ENCODE peak calls at places on chromosomes 2 and 18, in eight cellular contexts. One of them, this sample, is unnamed.

GRCh38 chr2:36707050-36707449 is 10.5 kb downstream of the VIT start:
- DNase-seq in WERI-Rb-1: no peak
- DNase-seq in foreskin fibroblast: peak
- DNase-seq in AG10803: peak
- DNase-seq in suprapubic skin: no peak
- DNase-seq in IMR-90: peak
- DNase-seq in neural progenitor cell: no peak
- DNase-seq in right atrium auricular region: peak
- DNase-seq in this sample: no peak

GRCh38 chr18:36211612-36212065 is 24.3 kb downstream of the MOCOS start:
- DNase-seq in WERI-Rb-1: no peak
- DNase-seq in foreskin fibroblast: peak
- DNase-seq in AG10803: peak
- DNase-seq in suprapubic skin: no peak
- DNase-seq in IMR-90: peak
- DNase-seq in neural progenitor cell: no peak
- DNase-seq in right atrium auricular region: no peak
- DNase-seq in this sample: no peak

GRCh38 chr2:20614201-20615045 is 36.5 kb downstream of the HS1BP3 start:
- DNase-seq in WERI-Rb-1: peak
- DNase-seq in foreskin fibroblast: no peak
- DNase-seq in AG10803: peak
- DNase-seq in suprapubic skin: peak
- DNase-seq in IMR-90: no peak
- DNase-seq in neural progenitor cell: peak
- DNase-seq in right atrium auricular region: no peak
- DNase-seq in this sample: no peak

GRCh38 chr2:84187258-84187657 is 271.8 kb downstream of the SUCLG1 start:
- DNase-seq in WERI-Rb-1: no peak
- DNase-seq in foreskin fibroblast: no peak
- DNase-seq in AG10803: no peak
- DNase-seq in suprapubic skin: no peak
- DNase-seq in IMR-90: no peak
- DNase-seq in neural progenitor cell: peak
- DNase-seq in right atrium auricular region: no peak
- DNase-seq in this sample: no peak

GRCh38 chr2:231601356-231602229 is 8.9 kb downstream of the TEX44 start:
- DNase-seq in WERI-Rb-1: peak
- DNase-seq in foreskin fibroblast: peak
- DNase-seq in AG10803: peak
- DNase-seq in suprapubic skin: peak
- DNase-seq in IMR-90: peak
- DNase-seq in neural progenitor cell: peak
- DNase-seq in right atrium auricular region: peak
- DNase-seq in this sample: no peak

GRCh38 chr2:207166349-207167128 is 791 bp upstream of the KLF7 start:
- DNase-seq in WERI-Rb-1: peak
- DNase-seq in foreskin fibroblast: peak
- DNase-seq in AG10803: peak
- DNase-seq in suprapubic skin: peak
- DNase-seq in IMR-90: peak
- DNase-seq in neural progenitor cell: peak
- DNase-seq in right atrium auricular region: peak
- DNase-seq in this sample: no peak

GRCh38 chr2:24507511-24507910 is 16.5 kb downstream of the NCOA1 start:
- DNase-seq in WERI-Rb-1: no peak
- DNase-seq in foreskin fibroblast: no peak
- DNase-seq in AG10803: no peak
- DNase-seq in suprapubic skin: no peak
- DNase-seq in IMR-90: no peak
- DNase-seq in neural progenitor cell: no peak
- DNase-seq in right atrium auricular region: no peak
- DNase-seq in this sample: no peak

GRCh38 chr2:189370719-189371118 is 70.6 kb upstream of the WDR75 start:
- DNase-seq in WERI-Rb-1: no peak
- DNase-seq in foreskin fibroblast: peak
- DNase-seq in AG10803: peak
- DNase-seq in suprapubic skin: no peak
- DNase-seq in IMR-90: peak
- DNase-seq in neural progenitor cell: no peak
- DNase-seq in right atrium auricular region: no peak
- DNase-seq in this sample: no peak

GRCh38 chr2:161096336-161096735 is 63.9 kb upstream of the TANK start:
- DNase-seq in WERI-Rb-1: no peak
- DNase-seq in foreskin fibroblast: no peak
- DNase-seq in AG10803: peak
- DNase-seq in suprapubic skin: no peak
- DNase-seq in IMR-90: no peak
- DNase-seq in neural progenitor cell: peak
- DNase-seq in right atrium auricular region: no peak
- DNase-seq in this sample: no peak

GRCh38 chr2:196951973-196952372 is 25.5 kb upstream of the PGAP1 start:
- DNase-seq in WERI-Rb-1: no peak
- DNase-seq in foreskin fibroblast: no peak
- DNase-seq in AG10803: no peak
- DNase-seq in suprapubic skin: no peak
- DNase-seq in IMR-90: no peak
- DNase-seq in neural progenitor cell: no peak
- DNase-seq in right atrium auricular region: no peak
- DNase-seq in this sample: no peak

GRCh38 chr2:54665436-54665856 is 58.0 kb upstream of the EML6 start:
- DNase-seq in WERI-Rb-1: peak
- DNase-seq in foreskin fibroblast: peak
- DNase-seq in AG10803: peak
- DNase-seq in suprapubic skin: no peak
- DNase-seq in IMR-90: peak
- DNase-seq in neural progenitor cell: peak
- DNase-seq in right atrium auricular region: peak
- DNase-seq in this sample: no peak

GRCh38 chr2:7022956-7023467 is 105.8 kb downstream of the RNF144A start:
- DNase-seq in WERI-Rb-1: no peak
- DNase-seq in foreskin fibroblast: no peak
- DNase-seq in AG10803: no peak
- DNase-seq in suprapubic skin: no peak
- DNase-seq in IMR-90: no peak
- DNase-seq in neural progenitor cell: no peak
- DNase-seq in right atrium auricular region: no peak
- DNase-seq in this sample: no peak

GRCh38 chr18:66560092-66560491 is 43.8 kb downstream of the CDH19 start:
- DNase-seq in WERI-Rb-1: no peak
- DNase-seq in foreskin fibroblast: no peak
- DNase-seq in AG10803: no peak
- DNase-seq in suprapubic skin: no peak
- DNase-seq in IMR-90: no peak
- DNase-seq in neural progenitor cell: peak
- DNase-seq in right atrium auricular region: no peak
- DNase-seq in this sample: no peak

GRCh38 chr2:197286805-197287595 is 23.6 kb downstream of the ANKRD44 start:
- DNase-seq in WERI-Rb-1: no peak
- DNase-seq in foreskin fibroblast: peak
- DNase-seq in AG10803: peak
- DNase-seq in suprapubic skin: no peak
- DNase-seq in IMR-90: peak
- DNase-seq in neural progenitor cell: no peak
- DNase-seq in right atrium auricular region: peak
- DNase-seq in this sample: no peak

GRCh38 chr2:7191927-7192326 is 274.7 kb downstream of the RNF144A start:
- DNase-seq in WERI-Rb-1: no peak
- DNase-seq in foreskin fibroblast: peak
- DNase-seq in AG10803: peak
- DNase-seq in suprapubic skin: no peak
- DNase-seq in IMR-90: peak
- DNase-seq in neural progenitor cell: no peak
- DNase-seq in right atrium auricular region: no peak
- DNase-seq in this sample: no peak

GRCh38 chr2:181680937-181681811 is 857 bp upstream of the NEUROD1 start:
- DNase-seq in WERI-Rb-1: peak
- DNase-seq in foreskin fibroblast: no peak
- DNase-seq in AG10803: no peak
- DNase-seq in suprapubic skin: no peak
- DNase-seq in IMR-90: no peak
- DNase-seq in neural progenitor cell: no peak
- DNase-seq in right atrium auricular region: no peak
- DNase-seq in this sample: no peak

GRCh38 chr2:74198461-74199274 is at the start of gene MTHFD2:
- DNase-seq in WERI-Rb-1: peak
- DNase-seq in foreskin fibroblast: peak
- DNase-seq in AG10803: peak
- DNase-seq in suprapubic skin: peak
- DNase-seq in IMR-90: peak
- DNase-seq in neural progenitor cell: peak
- DNase-seq in right atrium auricular region: peak
- DNase-seq in this sample: no peak

GRCh38 chr2:238847432-238847801 is 468 bp upstream of the TWIST2 start:
- DNase-seq in WERI-Rb-1: no peak
- DNase-seq in foreskin fibroblast: no peak
- DNase-seq in AG10803: no peak
- DNase-seq in suprapubic skin: peak
- DNase-seq in IMR-90: no peak
- DNase-seq in neural progenitor cell: no peak
- DNase-seq in right atrium auricular region: no peak
- DNase-seq in this sample: no peak

GRCh38 chr2:110653861-110654260 is 24.0 kb downstream of the BUB1 start:
- DNase-seq in WERI-Rb-1: no peak
- DNase-seq in foreskin fibroblast: no peak
- DNase-seq in AG10803: no peak
- DNase-seq in suprapubic skin: no peak
- DNase-seq in IMR-90: no peak
- DNase-seq in neural progenitor cell: no peak
- DNase-seq in right atrium auricular region: no peak
- DNase-seq in this sample: no peak

GRCh38 chr2:82109418-82109817 is 1804.9 kb upstream of the LRRTM1 start:
- DNase-seq in WERI-Rb-1: no peak
- DNase-seq in foreskin fibroblast: no peak
- DNase-seq in AG10803: no peak
- DNase-seq in suprapubic skin: no peak
- DNase-seq in IMR-90: no peak
- DNase-seq in neural progenitor cell: no peak
- DNase-seq in right atrium auricular region: no peak
- DNase-seq in this sample: no peak

GRCh38 chr2:215427585-215427984 is 8.3 kb downstream of the FN1 start:
- DNase-seq in WERI-Rb-1: no peak
- DNase-seq in foreskin fibroblast: no peak
- DNase-seq in AG10803: peak
- DNase-seq in suprapubic skin: no peak
- DNase-seq in IMR-90: peak
- DNase-seq in neural progenitor cell: no peak
- DNase-seq in right atrium auricular region: no peak
- DNase-seq in this sample: no peak

GRCh38 chr18:77422974-77423373 is 173.3 kb downstream of the GALR1 start:
- DNase-seq in WERI-Rb-1: no peak
- DNase-seq in foreskin fibroblast: no peak
- DNase-seq in AG10803: no peak
- DNase-seq in suprapubic skin: no peak
- DNase-seq in IMR-90: no peak
- DNase-seq in neural progenitor cell: peak
- DNase-seq in right atrium auricular region: no peak
- DNase-seq in this sample: no peak
- TF ChIP-seq CTCF in WERI-Rb-1: peak
- TF ChIP-seq CTCF in foreskin fibroblast: no peak
- TF ChIP-seq CTCF in AG10803: no peak
- TF ChIP-seq CTCF in suprapubic skin: no peak
- TF ChIP-seq CTCF in IMR-90: no peak
- TF ChIP-seq CTCF in neural progenitor cell: peak
- TF ChIP-seq CTCF in right atrium auricular region: no peak
- TF ChIP-seq CTCF in this sample: no peak

GRCh38 chr18:7754258-7754657 is 187.1 kb downstream of the PTPRM start:
- DNase-seq in WERI-Rb-1: no peak
- DNase-seq in foreskin fibroblast: no peak
- DNase-seq in AG10803: no peak
- DNase-seq in suprapubic skin: no peak
- DNase-seq in IMR-90: peak
- DNase-seq in neural progenitor cell: no peak
- DNase-seq in right atrium auricular region: no peak
- DNase-seq in this sample: no peak
- H3K4me3 ChIP-seq in WERI-Rb-1: no peak
- H3K4me3 ChIP-seq in foreskin fibroblast: no peak
- H3K4me3 ChIP-seq in AG10803: no peak
- H3K4me3 ChIP-seq in suprapubic skin: no peak
- H3K4me3 ChIP-seq in IMR-90: no peak
- H3K4me3 ChIP-seq in neural progenitor cell: no peak
- H3K4me3 ChIP-seq in right atrium auricular region: no peak
- H3K4me3 ChIP-seq in this sample: no peak

DNA sequence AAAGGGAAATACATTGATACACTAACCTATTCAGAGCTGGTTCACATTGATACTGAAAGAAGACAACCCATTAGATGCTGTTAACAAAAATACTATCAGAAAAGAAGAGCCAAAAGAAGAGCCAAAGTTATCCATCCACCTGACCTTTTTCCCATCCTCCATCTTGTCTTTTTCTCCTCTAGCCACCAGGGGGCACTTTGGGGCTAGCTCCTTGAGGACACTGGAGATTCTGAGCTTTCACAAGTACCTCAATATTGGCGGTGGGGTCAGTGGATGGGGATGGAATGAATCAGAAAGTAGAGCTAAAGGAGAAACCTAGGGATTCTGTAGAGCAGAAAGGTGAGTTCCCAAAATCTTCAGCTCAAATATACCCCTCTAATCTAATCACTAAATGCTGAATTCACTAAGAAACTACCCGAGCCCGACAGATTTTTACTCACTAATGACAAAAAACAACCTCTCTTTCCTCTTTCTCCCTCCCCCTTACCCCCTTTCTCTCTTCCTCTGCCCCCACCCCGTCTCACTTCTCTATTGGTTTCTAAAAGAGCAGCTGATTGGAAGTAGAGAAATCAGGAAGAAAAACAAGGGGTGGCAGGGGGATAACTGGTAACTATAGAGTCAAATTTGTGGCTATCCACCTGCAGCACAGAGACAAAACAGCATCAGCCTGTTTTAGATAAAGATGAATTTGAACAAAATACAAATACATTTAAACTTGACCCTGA is 203.3 kb downstream of the TCF4 start:
- DNase-seq in WERI-Rb-1: peak
- DNase-seq in foreskin fibroblast: no peak
- DNase-seq in AG10803: peak
- DNase-seq in suprapubic skin: no peak
- DNase-seq in IMR-90: peak
- DNase-seq in neural progenitor cell: peak
- DNase-seq in right atrium auricular region: no peak
- DNase-seq in this sample: peak
- TF ChIP-seq CTCF in WERI-Rb-1: peak
- TF ChIP-seq CTCF in foreskin fibroblast: peak
- TF ChIP-seq CTCF in AG10803: peak
- TF ChIP-seq CTCF in suprapubic skin: peak
- TF ChIP-seq CTCF in IMR-90: peak
- TF ChIP-seq CTCF in neural progenitor cell: peak
- TF ChIP-seq CTCF in right atrium auricular region: peak
- TF ChIP-seq CTCF in this sample: peak

DNA sequence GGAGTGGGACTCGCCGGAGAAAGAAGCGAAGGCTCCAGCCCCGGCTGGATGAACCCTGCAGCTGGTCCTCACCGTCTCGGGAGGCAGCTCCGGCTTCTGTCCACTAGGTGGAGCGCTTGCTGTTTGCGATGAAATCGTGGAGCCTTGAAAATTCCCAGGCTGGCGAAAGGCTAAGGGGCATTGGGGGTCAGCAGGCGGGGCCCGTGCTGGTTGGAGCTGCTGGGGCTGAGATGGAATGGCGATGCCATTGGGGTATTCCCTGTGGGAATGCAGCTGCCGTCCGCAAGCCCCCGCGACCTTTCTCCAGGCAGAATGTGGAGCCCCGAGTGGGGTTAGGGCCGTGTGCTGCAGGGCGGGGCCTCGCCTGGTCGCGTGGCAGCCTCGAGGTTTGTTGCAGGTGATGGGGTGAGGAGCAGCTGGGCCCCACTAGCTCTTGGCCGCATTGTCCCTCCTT is 81.4 kb downstream of the RTP5 start:
- DNase-seq in WERI-Rb-1: peak
- DNase-seq in foreskin fibroblast: peak
- DNase-seq in AG10803: peak
- DNase-seq in suprapubic skin: peak
- DNase-seq in IMR-90: peak
- DNase-seq in neural progenitor cell: peak
- DNase-seq in right atrium auricular region: no peak
- DNase-seq in this sample: no peak
- H3K4me3 ChIP-seq in WERI-Rb-1: no peak
- H3K4me3 ChIP-seq in foreskin fibroblast: peak
- H3K4me3 ChIP-seq in AG10803: no peak
- H3K4me3 ChIP-seq in suprapubic skin: no peak
- H3K4me3 ChIP-seq in IMR-90: no peak
- H3K4me3 ChIP-seq in neural progenitor cell: no peak
- H3K4me3 ChIP-seq in right atrium auricular region: no peak
- H3K4me3 ChIP-seq in this sample: no peak

This sample was measured in GM12864.